ENCODE peak calls at places on chromosomes 6 and 20, in four cellular contexts. X is right cardiac atrium, J is transverse colon, R is adrenal gland. D is an unnamed sample. For H3K27me3, the result is how much of the 10 kb centered on the place peaks cover.

GRCh38 chr6:119533603-119534279 is 184.2 kb upstream of the MAN1A1 start:
- DNase-seq in X (no peak), J (no peak), R (no peak), D (no peak)

GRCh38 chr6:163288915-163289314 is 125.6 kb upstream of the QKI start:
- DNase-seq in X (peak), J (no peak), R (no peak), D (no peak)

GRCh38 chr6:73547046-73547445 is 26.2 kb upstream of the EEF1A1 start:
- DNase-seq in X (no peak), J (no peak), R (no peak), D (no peak)

GRCh38 chr20:11092151-11092550 is 418.4 kb upstream of the JAG1 start:
- DNase-seq in X (no peak), J (no peak), R (no peak), D (no peak)

GRCh38 chr20:1338801-1339200 is 9.9 kb upstream of the SDCBP2 start:
- DNase-seq in X (no peak), J (no peak), R (no peak), D (no peak)

GRCh38 chr6:39143238-39143930 is 28.4 kb upstream of the SAYSD1 start:
- DNase-seq in X (peak), J (no peak), R (no peak), D (no peak)

GRCh38 chr6:5199203-5200101 is 61.3 kb downstream of the LYRM4 start:
- DNase-seq in X (no peak), J (no peak), R (no peak), D (no peak)

GRCh38 chr6:20572940-20573339 is 38.7 kb downstream of the CDKAL1 start:
- DNase-seq in X (no peak), J (no peak), R (no peak), D (no peak)

GRCh38 chr6:122806290-122806689 is 17.2 kb downstream of the SMPDL3A start:
- DNase-seq in X (no peak), J (no peak), R (no peak), D (no peak)

GRCh38 chr6:90008189-90008907 is 114.1 kb downstream of the GJA10 start:
- DNase-seq in X (no peak), J (no peak), R (no peak), D (no peak)

GRCh38 chr20:51529758-51530157 is 12.8 kb downstream of the NFATC2 start:
- DNase-seq in X (peak), J (peak), R (no peak), D (peak)

GRCh38 chr6:24543683-24544082 is 48.9 kb downstream of the ALDH5A1 start:
- DNase-seq in X (no peak), J (no peak), R (no peak), D (no peak)

GRCh38 chr20:9392892-9393857 is 121.2 kb upstream of the LAMP5 start:
- DNase-seq in X (peak), J (peak), R (peak), D (peak)

GRCh38 chr6:42450314-42451145 is 1.2 kb downstream of the TRERF1 start:
- DNase-seq in X (peak), J (peak), R (no peak), D (peak)

GRCh38 chr6:93177918-93178317 is 241.4 kb downstream of the EPHA7 start:
- DNase-seq in X (no peak), J (no peak), R (no peak), D (no peak)

GRCh38 chr20:3784226-3784853 is 2.2 kb downstream of the CENPB start:
- DNase-seq in X (peak), J (no peak), R (no peak), D (no peak)

GRCh38 chr6:1817033-1817761 is 207.5 kb downstream of the FOXC1 start:
- DNase-seq in X (no peak), J (no peak), R (no peak), D (no peak)

GRCh38 chr6:139486476-139486799 is 112.0 kb upstream of the CITED2 start:
- DNase-seq in X (no peak), J (no peak), R (no peak), D (no peak)

GRCh38 chr6:129486333-129486732 is 223.6 kb downstream of the ARHGAP18 start:
- DNase-seq in X (no peak), J (no peak), R (no peak), D (no peak)

GRCh38 chr20:58907481-58908137 is 55.1 kb downstream of the GNAS start:
- DNase-seq in X (peak), J (peak), R (peak), D (peak)

GRCh38 chr6:136547336-136547735 is 2.9 kb downstream of the MAP7 start:
- DNase-seq in X (no peak), J (no peak), R (no peak), D (peak)

GRCh38 chr20:37990571-37991151 is 42.6 kb downstream of the TTI1 start:
- DNase-seq in X (peak), J (peak), R (peak), D (peak)

GRCh38 chr6:11705069-11705468 is 73.5 kb downstream of the ADTRP start:
- DNase-seq in X (no peak), J (no peak), R (no peak), D (no peak)

GRCh38 chr6:139970591-139970991 is 596.1 kb upstream of the CITED2 start:
- DNase-seq in X (no peak), J (no peak), R (no peak), D (no peak)

GRCh38 chr6:149433901-149434300 is 33.8 kb downstream of the SUMO4 start:
- DNase-seq in X (no peak), J (no peak), R (no peak), D (no peak)

GRCh38 chr20:19382371-19382770 is 169.9 kb downstream of the SLC24A3 start:
- DNase-seq in X (peak), J (no peak), R (no peak), D (no peak)

GRCh38 chr20:61806995-61807394 is 258.7 kb downstream of the TAF4 start:
- DNase-seq in X (no peak), J (no peak), R (no peak), D (no peak)

GRCh38 chr6:68727699-68728098 is 92.6 kb downstream of the ADGRB3 start:
- DNase-seq in X (no peak), J (no peak), R (no peak), D (no peak)

GRCh38 chr20:44017905-44018683 is 103.4 kb downstream of the TOX2 start:
- DNase-seq in X (no peak), J (peak), R (peak), D (peak)

GRCh38 chr6:97175806-97176205 is 107.2 kb downstream of the MMS22L start:
- DNase-seq in X (no peak), J (no peak), R (no peak), D (no peak)

GRCh38 chr20:4158466-4159050 is 143.2 kb upstream of the RNF24 start:
- DNase-seq in X (no peak), J (no peak), R (no peak), D (no peak)

GRCh38 chr6:354631-355280 is 36.8 kb upstream of the IRF4 start:
- DNase-seq in X (no peak), J (no peak), R (no peak), D (no peak)

GRCh38 chr6:134352786-134353480 is 35.0 kb upstream of the SGK1 start:
- DNase-seq in X (no peak), J (no peak), R (no peak), D (no peak)

GRCh38 chr6:3157151-3157933 is at the start of gene TUBB2A:
- DNase-seq in X (peak), J (peak), R (peak), D (peak)

GRCh38 chr6:119628691-119629621 is 279.4 kb upstream of the MAN1A1 start:
- DNase-seq in X (no peak), J (no peak), R (no peak), D (no peak)

GRCh38 chr6:38805127-38805655 is 90.1 kb downstream of the DNAH8 start:
- DNase-seq in X (no peak), J (no peak), R (no peak), D (no peak)

GRCh38 chr6:136739501-136739900 is 52.8 kb downstream of the MAP3K5 start:
- DNase-seq in X (no peak), J (no peak), R (no peak), D (no peak)

GRCh38 chr6:36139991-36140710 is 9.8 kb downstream of the MAPK13 start:
- DNase-seq in X (no peak), J (no peak), R (peak), D (no peak)

GRCh38 chr6:5333653-5334052 is 72.3 kb downstream of the FARS2 start:
- DNase-seq in X (no peak), J (no peak), R (no peak), D (peak)

GRCh38 chr20:24739751-24740150 is 209.3 kb upstream of the CST7 start:
- DNase-seq in X (no peak), J (no peak), R (no peak), D (no peak)

GRCh38 chr20:24742989-24743388 is 206.1 kb upstream of the CST7 start:
- DNase-seq in X (no peak), J (no peak), R (no peak), D (no peak)

GRCh38 chr20:24743641-24744040 is 205.4 kb upstream of the CST7 start:
- DNase-seq in X (no peak), J (no peak), R (no peak), D (no peak)

GRCh38 chr20:24742436-24742835 is 206.6 kb upstream of the CST7 start:
- DNase-seq in X (no peak), J (no peak), R (no peak), D (no peak)

DNA sequence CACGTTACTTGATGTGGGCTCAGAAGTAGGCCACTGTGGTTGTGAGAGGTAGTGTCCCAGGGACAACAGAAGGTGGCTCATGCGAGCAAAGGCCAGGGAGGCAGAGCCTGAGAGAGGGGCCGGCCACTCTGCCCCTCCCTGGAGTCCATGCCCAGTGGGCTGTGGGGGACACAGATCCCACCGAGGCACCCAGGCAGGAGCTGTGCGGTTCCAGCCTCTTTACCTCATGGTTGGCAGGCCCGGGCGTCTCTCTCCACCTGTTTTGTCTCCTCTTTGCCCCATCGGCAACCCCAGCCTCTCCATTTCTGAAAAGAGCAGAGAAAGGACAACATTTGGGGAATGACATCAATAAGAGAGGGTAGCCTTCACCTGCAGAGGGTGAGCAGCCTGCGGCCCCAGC is 207.4 kb upstream of the CST7 start:
- DNase-seq in X (no peak), J (no peak), R (no peak), D (no peak)
- H3K27me3 ChIP-seq in X (under half), J (under half), R (under half), D (under half)

GRCh38 chr6:53067307-53067706 is 2.1 kb downstream of the FBXO9 start:
- DNase-seq in X (no peak), J (no peak), R (no peak), D (no peak)

GRCh38 chr6:53065266-53066058 is at the start of gene FBXO9:
- DNase-seq in X (peak), J (peak), R (peak), D (peak)

GRCh38 chr6:53066059-53066406 is 829 bp downstream of the FBXO9 start:
- DNase-seq in X (peak), J (peak), R (peak), D (peak)

GRCh38 chr6:53067799-53068442 is 2.7 kb downstream of the FBXO9 start:
- DNase-seq in X (no peak), J (no peak), R (no peak), D (peak)

DNA sequence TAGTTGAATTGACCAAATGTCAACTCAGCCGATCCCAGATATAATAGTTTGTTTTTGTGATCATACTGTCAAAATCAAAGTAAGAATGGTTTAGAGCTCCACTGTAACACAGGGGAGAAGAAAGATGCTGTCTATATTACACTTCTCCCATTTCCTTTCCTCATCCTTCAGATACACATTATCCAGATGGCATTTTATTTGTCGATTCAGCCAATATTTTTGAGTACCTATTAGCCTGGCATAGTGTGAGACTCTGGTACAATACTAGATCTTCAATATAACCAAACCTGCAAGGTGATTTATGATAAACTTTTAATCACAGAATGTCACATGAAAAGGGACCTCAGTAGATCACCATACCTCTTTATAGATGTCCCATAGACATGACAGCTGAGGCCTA is 1.7 kb downstream of the FBXO9 start:
- DNase-seq in X (no peak), J (no peak), R (no peak), D (no peak)
- H3K4me3 ChIP-seq in X (peak), J (no peak), R (no peak), D (no peak)

GRCh38 chr6:44275271-44275748 is 5.1 kb downstream of the TMEM151B start:
- DNase-seq in X (no peak), J (no peak), R (no peak), D (no peak)
- H3K27me3 ChIP-seq in X (under half), J (half or more), R (half or more), D (under half)

GRCh38 chr6:12956991-12957320 is 240.4 kb downstream of the PHACTR1 start:
- DNase-seq in X (no peak), J (no peak), R (no peak), D (no peak)
- H3K4me3 ChIP-seq in X (peak), J (peak), R (no peak), D (peak)

DNA sequence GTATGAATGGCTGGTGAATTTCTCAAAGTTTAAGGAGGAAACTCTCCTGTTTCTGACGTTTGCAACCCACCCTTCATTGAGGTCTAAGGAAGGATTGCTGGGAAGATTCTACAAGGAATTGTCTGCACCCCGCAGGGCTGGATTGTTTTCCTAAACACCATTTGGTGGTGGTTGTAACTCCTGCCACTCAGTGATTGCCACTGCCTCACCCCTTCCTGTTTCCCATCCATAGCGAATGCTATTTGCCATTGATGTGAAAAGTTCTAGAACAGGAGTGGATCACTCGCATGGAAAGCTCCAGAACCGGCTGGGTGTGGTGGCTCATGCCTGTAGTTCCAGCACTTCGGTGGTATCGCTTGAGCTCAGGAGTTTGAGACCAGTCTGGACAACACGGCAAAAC is 8.7 kb upstream of the DSP start:
- DNase-seq in X (no peak), J (peak), R (no peak), D (no peak)
- H3K27me3 ChIP-seq in X (under half), J (under half), R (under half), D (under half)

DNA sequence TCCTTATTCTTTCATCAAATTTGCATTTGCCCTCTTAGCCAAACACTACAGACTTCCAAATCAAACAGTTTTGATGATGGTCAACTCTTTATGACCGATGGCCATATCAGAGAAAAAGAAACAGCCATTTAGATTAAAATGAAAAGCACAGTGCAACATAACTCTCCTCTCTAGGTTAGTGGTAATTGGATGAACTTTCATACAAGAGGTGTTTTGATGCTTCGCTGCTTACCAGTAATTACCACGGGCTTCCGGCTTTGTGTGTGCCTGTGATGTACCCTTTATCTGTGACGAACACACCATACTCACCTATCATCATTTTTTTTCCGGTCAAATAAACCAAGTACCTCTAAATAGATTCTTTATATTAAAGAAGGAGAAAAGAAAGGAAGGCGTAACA is 181.8 kb downstream of the FOXA2 start:
- DNase-seq in X (no peak), J (no peak), R (no peak), D (no peak)
- H3K4me3 ChIP-seq in X (no peak), J (no peak), R (no peak), D (no peak)

DNA sequence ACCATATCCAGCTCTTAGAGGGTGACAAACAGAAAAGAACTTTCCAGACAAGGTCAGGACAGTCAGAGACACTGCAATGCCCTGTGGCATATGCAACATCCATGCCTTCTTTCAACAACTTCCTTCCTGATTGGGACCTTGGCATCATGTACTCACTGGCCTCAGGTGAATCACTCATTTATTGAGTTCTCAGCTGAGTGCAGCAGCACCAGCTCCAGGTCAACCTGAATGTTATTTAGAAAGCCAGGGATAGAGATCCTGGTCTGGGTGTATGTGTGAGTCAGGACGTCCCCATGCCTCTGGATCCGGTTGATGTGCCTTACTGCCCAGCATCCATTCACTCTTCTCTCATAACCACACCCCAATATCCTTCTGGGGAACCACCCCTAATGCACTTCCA is 54.4 kb downstream of the SNRNP48 start:
- DNase-seq in X (no peak), J (peak), R (no peak), D (no peak)
- H3K27me3 ChIP-seq in X (under half), J (under half), R (under half), D (under half)

D was measured in small intestine.